ENCODE peak calls at places on chromosomes 4 and X, in six cellular contexts. One of them, this sample, is unnamed.

GRCh38 chr4:7805533-7806079 is 134.1 kb downstream of the AFAP1 start:
- DNase-seq in germinal center: no peak
- DNase-seq in stromal cell of bone marrow: no peak
- DNase-seq in suprapubic skin: peak; percentile 77
- DNase-seq in upper lobe of right lung: peak; percentile 88
- DNase-seq in stimulated activated CD4-positive, alpha-beta T cell treated with anti-CD3 and anti-CD28 coated beads, Interleukin-1b, Interleukin-23, amount 100 ng/mL, for 24 hours: no peak
- DNase-seq in this sample: no peak

GRCh38 chr4:148445903-148446261 is 3.7 kb upstream of the NR3C2 start:
- DNase-seq in germinal center: no peak
- DNase-seq in stromal cell of bone marrow: no peak
- DNase-seq in suprapubic skin: no peak
- DNase-seq in upper lobe of right lung: no peak
- DNase-seq in stimulated activated CD4-positive, alpha-beta T cell treated with anti-CD3 and anti-CD28 coated beads, Interleukin-1b, Interleukin-23, amount 100 ng/mL, for 24 hours: no peak
- DNase-seq in this sample: no peak

GRCh38 chr4:113467581-113467980 is 294.0 kb downstream of the CAMK2D start:
- DNase-seq in germinal center: no peak
- DNase-seq in stromal cell of bone marrow: peak; percentile 84
- DNase-seq in suprapubic skin: no peak
- DNase-seq in upper lobe of right lung: no peak
- DNase-seq in stimulated activated CD4-positive, alpha-beta T cell treated with anti-CD3 and anti-CD28 coated beads, Interleukin-1b, Interleukin-23, amount 100 ng/mL, for 24 hours: no peak
- DNase-seq in this sample: no peak

GRCh38 chrX:13759152-13759718 is 24.7 kb downstream of the OFD1 start:
- DNase-seq in germinal center: peak; percentile 46
- DNase-seq in stromal cell of bone marrow: no peak
- DNase-seq in suprapubic skin: no peak
- DNase-seq in upper lobe of right lung: no peak
- DNase-seq in stimulated activated CD4-positive, alpha-beta T cell treated with anti-CD3 and anti-CD28 coated beads, Interleukin-1b, Interleukin-23, amount 100 ng/mL, for 24 hours: no peak
- DNase-seq in this sample: no peak

GRCh38 chr4:55124337-55125076 is 888 bp downstream of the KDR start:
- DNase-seq in germinal center: no peak
- DNase-seq in stromal cell of bone marrow: no peak
- DNase-seq in suprapubic skin: no peak
- DNase-seq in upper lobe of right lung: peak; percentile 56
- DNase-seq in stimulated activated CD4-positive, alpha-beta T cell treated with anti-CD3 and anti-CD28 coated beads, Interleukin-1b, Interleukin-23, amount 100 ng/mL, for 24 hours: no peak
- DNase-seq in this sample: peak; percentile 58

GRCh38 chr4:173119818-173120217 is 48.8 kb upstream of the GALNT7 start:
- DNase-seq in germinal center: no peak
- DNase-seq in stromal cell of bone marrow: peak; percentile 9
- DNase-seq in suprapubic skin: no peak
- DNase-seq in upper lobe of right lung: no peak
- DNase-seq in stimulated activated CD4-positive, alpha-beta T cell treated with anti-CD3 and anti-CD28 coated beads, Interleukin-1b, Interleukin-23, amount 100 ng/mL, for 24 hours: no peak
- DNase-seq in this sample: no peak

GRCh38 chrX:39065051-39065871 is 264.0 kb downstream of the MID1IP1 start:
- DNase-seq in germinal center: no peak
- DNase-seq in stromal cell of bone marrow: no peak
- DNase-seq in suprapubic skin: no peak
- DNase-seq in upper lobe of right lung: no peak
- DNase-seq in stimulated activated CD4-positive, alpha-beta T cell treated with anti-CD3 and anti-CD28 coated beads, Interleukin-1b, Interleukin-23, amount 100 ng/mL, for 24 hours: no peak
- DNase-seq in this sample: peak; percentile 56

GRCh38 chr4:74376888-74377483 is 12.0 kb downstream of the EREG start:
- DNase-seq in germinal center: peak; percentile 23
- DNase-seq in stromal cell of bone marrow: peak; percentile 54
- DNase-seq in suprapubic skin: no peak
- DNase-seq in upper lobe of right lung: no peak
- DNase-seq in stimulated activated CD4-positive, alpha-beta T cell treated with anti-CD3 and anti-CD28 coated beads, Interleukin-1b, Interleukin-23, amount 100 ng/mL, for 24 hours: no peak
- DNase-seq in this sample: no peak

GRCh38 chr4:185535818-185536729 is 767 bp upstream of the PDLIM3 start:
- DNase-seq in germinal center: no peak
- DNase-seq in stromal cell of bone marrow: no peak
- DNase-seq in suprapubic skin: no peak
- DNase-seq in upper lobe of right lung: no peak
- DNase-seq in stimulated activated CD4-positive, alpha-beta T cell treated with anti-CD3 and anti-CD28 coated beads, Interleukin-1b, Interleukin-23, amount 100 ng/mL, for 24 hours: no peak
- DNase-seq in this sample: no peak